ENCODE peak calls at places on chromosomes 2 and 18, in nine cellular contexts. M is IMR-90; Q is HCT116; R is neuronal stem cell; I is WERI-Rb-1; D is CD8-positive, alpha-beta memory T cell; W is fibroblast of lung; G is GM23248; X is left ventricle myocardium inferior. K is an unnamed sample. For H3K9me3, the result is how much of the 10 kb centered on the place peaks cover.

GRCh38 chr2:109242654-109243331 is 113.8 kb downstream of the SH3RF3 start:
- DNase-seq in M (peak), Q (no peak), R (no peak), I (no peak), D (no peak), W (peak), G (peak), X (peak), K (peak)

GRCh38 chr2:118969734-118970395 is 27.9 kb downstream of the MARCO start:
- DNase-seq in M (no peak), Q (no peak), R (no peak), I (no peak), D (no peak), W (no peak), G (no peak), X (no peak), K (no peak)

GRCh38 chr2:30346475-30347169 is 100.4 kb upstream of the LCLAT1 start:
- DNase-seq in M (no peak), Q (no peak), R (no peak), I (no peak), D (no peak), W (no peak), G (peak), X (peak), K (peak)

GRCh38 chr2:145094353-145094752 is 574.4 kb upstream of the ZEB2 start:
- DNase-seq in M (peak), Q (no peak), R (no peak), I (no peak), D (no peak), W (no peak), G (peak), X (no peak), K (no peak)

GRCh38 chr18:21183670-21184069 is 58.4 kb upstream of the GREB1L start:
- DNase-seq in M (no peak), Q (no peak), R (no peak), I (no peak), D (no peak), W (no peak), G (no peak), X (no peak), K (no peak)

GRCh38 chr2:136383161-136383560 is 265.2 kb upstream of the CXCR4 start:
- DNase-seq in M (no peak), Q (no peak), R (no peak), I (no peak), D (no peak), W (no peak), G (no peak), X (no peak), K (no peak)

GRCh38 chr2:221641181-221641871 is 69.2 kb upstream of the EPHA4 start:
- DNase-seq in M (no peak), Q (no peak), R (no peak), I (no peak), D (no peak), W (no peak), G (peak), X (no peak), K (no peak)

GRCh38 chr2:63058149-63058741 is 7.6 kb downstream of the OTX1 start:
- DNase-seq in M (peak), Q (no peak), R (peak), I (peak), D (no peak), W (peak), G (peak), X (no peak), K (no peak)

GRCh38 chr2:207847807-207848544 is 78.3 kb upstream of the FZD5 start:
- DNase-seq in M (peak), Q (no peak), R (peak), I (no peak), D (no peak), W (no peak), G (peak), X (no peak), K (no peak)

GRCh38 chr2:111946294-111947114 is 48.1 kb downstream of the MERTK start:
- DNase-seq in M (peak), Q (peak), R (no peak), I (peak), D (no peak), W (peak), G (peak), X (no peak), K (peak)

GRCh38 chr18:46061796-46062195 is 10.3 kb downstream of the PSTPIP2 start:
- DNase-seq in M (no peak), Q (no peak), R (no peak), I (no peak), D (no peak), W (no peak), G (no peak), X (no peak), K (no peak)

GRCh38 chr2:190809876-190810525 is 70.6 kb upstream of the GLS start:
- DNase-seq in M (no peak), Q (no peak), R (no peak), I (no peak), D (no peak), W (no peak), G (no peak), X (no peak), K (no peak)

GRCh38 chr2:190812506-190813294 is 67.9 kb upstream of the GLS start:
- DNase-seq in M (peak), Q (no peak), R (no peak), I (no peak), D (no peak), W (no peak), G (peak), X (no peak), K (no peak)

GRCh38 chr2:190810981-190811587 is 69.5 kb upstream of the GLS start:
- DNase-seq in M (no peak), Q (no peak), R (no peak), I (no peak), D (no peak), W (no peak), G (no peak), X (no peak), K (no peak)

GRCh38 chr2:190805843-190806242 is 74.8 kb upstream of the GLS start:
- DNase-seq in M (no peak), Q (no peak), R (no peak), I (no peak), D (no peak), W (no peak), G (no peak), X (no peak), K (no peak)

DNA sequence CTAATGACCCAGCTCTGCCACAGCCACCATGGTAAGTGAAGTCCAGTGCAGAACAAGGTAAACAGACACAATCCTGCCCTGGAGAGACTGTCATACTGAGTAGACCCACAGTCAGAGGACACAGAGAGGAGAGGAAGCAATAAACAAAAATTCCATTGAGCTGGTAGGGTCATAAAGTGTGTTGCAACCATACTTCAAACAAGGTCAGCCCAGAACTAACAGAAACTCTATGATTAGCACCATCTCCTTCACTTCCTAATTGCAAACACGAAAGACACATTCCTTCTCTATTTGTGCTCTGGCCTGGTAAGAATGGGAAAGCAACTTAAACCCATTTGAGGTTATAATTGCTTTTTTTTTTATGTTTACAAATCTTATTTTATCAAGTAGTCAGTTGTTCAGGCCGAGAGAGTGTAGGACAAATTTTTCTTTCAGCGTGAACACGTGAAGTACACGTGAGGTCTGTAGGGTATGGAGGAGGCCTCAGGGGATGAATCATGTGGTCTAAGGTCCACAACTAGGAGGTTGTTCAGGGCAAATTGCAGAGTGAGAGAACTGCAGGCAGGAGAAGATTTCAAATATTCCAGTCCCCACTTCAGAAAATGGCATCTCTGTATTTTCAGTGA is 71.4 kb upstream of the GLS start:
- DNase-seq in M (no peak), Q (no peak), R (no peak), I (no peak), D (no peak), W (no peak), G (no peak), X (no peak), K (no peak)
- H3K27ac ChIP-seq in M (no peak), Q (no peak), R (no peak), I (no peak), D (no peak), W (no peak), G (no peak), X (no peak), K (no peak)

GRCh38 chr18:49802623-49803022 is 10.7 kb downstream of the ACAA2 start:
- DNase-seq in M (no peak), Q (no peak), R (no peak), I (no peak), D (no peak), W (no peak), G (no peak), X (no peak), K (no peak)

GRCh38 chr18:49804096-49804495 is 9.2 kb downstream of the ACAA2 start:
- DNase-seq in M (no peak), Q (no peak), R (no peak), I (no peak), D (no peak), W (no peak), G (peak), X (no peak), K (no peak)
- H3K9me3 ChIP-seq in M (under half), Q (under half), R (under half), I (under half), D (under half), W (under half), G (under half), X (under half), K (under half)

DNA sequence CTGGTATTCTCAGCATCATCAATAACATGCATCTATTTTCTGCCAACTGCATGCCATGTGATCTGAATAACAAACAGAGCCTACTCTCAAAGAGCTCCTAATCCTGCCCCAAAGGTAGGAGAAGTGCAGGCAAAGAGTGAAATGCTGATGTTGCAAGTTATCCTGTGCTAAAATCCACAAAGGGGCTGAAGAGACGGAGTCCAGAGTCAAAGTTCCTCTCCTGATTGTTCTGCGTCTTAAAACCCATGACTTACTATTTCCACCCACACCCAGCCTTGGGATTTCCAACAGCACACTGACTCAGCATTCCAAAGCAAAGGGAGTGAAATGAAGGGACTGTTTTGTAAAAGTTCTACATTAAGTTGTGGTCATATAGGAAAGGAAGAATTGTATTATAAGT is 13.6 kb upstream of the DAPL1 start:
- DNase-seq in M (peak), Q (no peak), R (no peak), I (no peak), D (no peak), W (peak), G (peak), X (no peak), K (no peak)
- H3K4me3 ChIP-seq in M (no peak), Q (no peak), R (no peak), I (no peak), D (no peak), W (no peak), G (no peak), X (no peak), K (no peak)

DNA sequence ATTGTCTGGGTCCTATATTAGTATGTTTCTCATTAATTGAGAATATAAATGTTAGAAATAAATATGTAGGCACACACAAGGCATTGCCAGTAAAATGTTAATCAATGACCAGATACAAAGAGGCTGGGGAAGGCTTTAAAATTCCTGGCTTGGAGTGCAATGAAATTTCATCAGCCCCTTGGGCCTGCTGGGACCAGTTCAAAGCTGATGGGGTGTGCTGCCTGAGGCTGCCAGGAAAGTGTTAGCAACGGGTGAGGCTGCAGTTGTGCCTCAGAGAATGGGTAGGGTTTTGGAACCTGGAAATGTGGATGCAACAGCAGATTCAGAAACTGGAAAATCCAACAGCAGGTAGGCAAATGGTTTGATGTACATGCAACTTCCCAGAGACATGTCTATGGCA is 68.9 kb downstream of the DIPK1C start:
- DNase-seq in M (no peak), Q (no peak), R (no peak), I (no peak), D (no peak), W (no peak), G (no peak), X (no peak), K (no peak)
- H3K27ac ChIP-seq in M (no peak), Q (no peak), R (no peak), I (no peak), D (no peak), W (no peak), G (no peak), X (no peak), K (no peak)

GRCh38 chr2:80638759-80639158 is 334.2 kb upstream of the LRRTM1 start:
- DNase-seq in M (no peak), Q (no peak), R (no peak), I (no peak), D (no peak), W (no peak), G (no peak), X (no peak), K (no peak)

GRCh38 chr2:80642465-80642864 is 337.9 kb upstream of the LRRTM1 start:
- DNase-seq in M (no peak), Q (no peak), R (no peak), I (no peak), D (no peak), W (no peak), G (no peak), X (no peak), K (no peak)

DNA sequence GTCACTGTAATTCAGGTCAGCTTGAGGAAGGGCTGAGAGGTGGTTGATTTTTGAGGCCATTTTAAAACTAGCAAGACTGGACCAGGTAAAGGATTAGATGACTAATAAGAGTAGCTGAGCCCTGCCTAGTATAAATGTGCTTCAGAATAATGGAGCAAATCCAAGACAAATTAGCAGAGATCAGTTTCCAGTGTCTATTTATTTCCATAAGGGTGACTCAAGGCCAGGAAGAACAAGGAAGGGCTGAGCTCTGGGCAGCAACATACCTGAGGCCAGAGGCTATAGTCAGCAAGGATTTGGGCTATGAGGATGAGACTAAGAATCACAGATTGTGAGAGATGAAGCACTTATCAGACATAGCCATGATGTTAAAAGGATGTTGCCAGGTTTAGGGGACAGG is 339.0 kb upstream of the LRRTM1 start:
- DNase-seq in M (no peak), Q (no peak), R (no peak), I (no peak), D (no peak), W (no peak), G (no peak), X (no peak), K (no peak)
- H3K9me3 ChIP-seq in M (under half), Q (under half), R (under half), I (under half), D (under half), W (under half), G (under half), X (under half), K (under half)

DNA sequence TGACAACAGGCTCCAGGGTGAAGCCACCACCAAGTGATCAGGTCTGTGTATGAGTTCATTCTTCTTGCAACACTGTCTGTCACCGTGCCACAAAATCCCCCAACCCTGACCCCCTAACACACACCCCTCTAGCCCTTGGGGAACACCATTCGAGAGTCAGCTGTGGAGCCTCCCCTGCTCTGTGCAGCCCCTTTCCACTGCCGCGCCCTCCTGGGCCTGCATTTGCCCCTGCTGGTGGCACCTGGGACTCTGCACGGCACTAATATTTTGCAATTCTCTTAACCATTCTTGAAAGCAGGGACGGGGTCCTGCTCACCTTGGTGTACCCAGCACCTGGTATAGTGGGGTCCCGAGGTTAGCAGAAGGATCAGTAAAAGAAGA is 124.0 kb downstream of the HDAC4 start:
- DNase-seq in M (no peak), Q (no peak), R (no peak), I (peak), D (no peak), W (no peak), G (no peak), X (no peak), K (no peak)
- H3K4me3 ChIP-seq in M (no peak), Q (no peak), R (no peak), I (no peak), D (no peak), W (no peak), G (no peak), X (no peak), K (no peak)

GRCh38 chr2:86143307-86143706 is 37.3 kb downstream of the PTCD3 start:
- DNase-seq in M (no peak), Q (no peak), R (no peak), I (no peak), D (no peak), W (no peak), G (peak), X (no peak), K (no peak)

GRCh38 chr2:86138736-86139625 is 32.9 kb downstream of the PTCD3 start:
- DNase-seq in M (no peak), Q (no peak), R (no peak), I (no peak), D (no peak), W (no peak), G (no peak), X (no peak), K (no peak)

GRCh38 chr2:86142737-86143257 is 36.8 kb downstream of the PTCD3 start:
- DNase-seq in M (no peak), Q (no peak), R (no peak), I (no peak), D (no peak), W (no peak), G (no peak), X (no peak), K (no peak)

GRCh38 chr2:86140969-86141392 is 34.9 kb downstream of the PTCD3 start:
- DNase-seq in M (no peak), Q (no peak), R (no peak), I (no peak), D (no peak), W (no peak), G (peak), X (no peak), K (no peak)

GRCh38 chr2:86139981-86140380 is 33.9 kb downstream of the PTCD3 start:
- DNase-seq in M (no peak), Q (no peak), R (no peak), I (no peak), D (peak), W (no peak), G (no peak), X (no peak), K (no peak)
- H3K27ac ChIP-seq in M (no peak), Q (no peak), R (no peak), I (no peak), D (no peak), W (no peak), G (no peak), X (no peak), K (no peak)